ENCODE peak calls at places on chromosomes 6 and 20, in nine cellular contexts. P, D, U, C, K, H, O, W and Y are unnamed samples.

GRCh38 chr6:109271622-109272021 is 110.6 kb downstream of the CD164 start:
- DNase-seq in O (no peak), W (no peak), U (no peak), P (no peak), H (no peak), K (no peak), D (no peak), C (no peak), Y (no peak)

GRCh38 chr20:50711113-50711825 is 19.9 kb upstream of the RIPOR3 start:
- DNase-seq in D (no peak), U (no peak), O (no peak), P (no peak), K (no peak), C (no peak), W (no peak), H (no peak), Y (no peak)

GRCh38 chr6:158332237-158332636 is 20.0 kb downstream of the TULP4 start:
- DNase-seq in U (no peak), P (no peak), K (no peak), H (no peak), W (no peak), C (no peak), D (no peak), O (no peak), Y (no peak)

GRCh38 chr6:21748343-21749063 is 155.0 kb downstream of the SOX4 start:
- DNase-seq in C (peak), D (no peak), O (peak), U (no peak), P (peak), W (no peak), K (no peak), H (no peak), Y (no peak)

GRCh38 chr20:19251958-19252669 is 39.7 kb downstream of the SLC24A3 start:
- DNase-seq in W (no peak), U (no peak), O (no peak), D (no peak), C (no peak), P (no peak), H (no peak), K (no peak), Y (no peak)

GRCh38 chr6:147507162-147508072 is 1.1 kb upstream of the SAMD5 start:
- DNase-seq in W (no peak), P (peak), D (peak), H (no peak), U (no peak), O (peak), C (peak), K (peak), Y (peak)

GRCh38 chr6:41683460-41684310 is 45.4 kb downstream of the MDFI start:
- DNase-seq in K (peak), P (peak), H (peak), C (peak), U (peak), W (peak), O (peak), D (peak), Y (peak)

GRCh38 chr6:129621252-129621651 is 88.7 kb downstream of the ARHGAP18 start:
- DNase-seq in H (no peak), D (no peak), P (no peak), K (no peak), O (no peak), W (no peak), U (no peak), C (peak), Y (no peak)

GRCh38 chr20:64108731-64109389 is 1.5 kb upstream of the NPBWR2 start:
- DNase-seq in O (no peak), U (no peak), D (no peak), H (no peak), W (no peak), K (no peak), P (no peak), C (no peak), Y (no peak)